ENCODE peak calls at places on chromosomes 11 and 22, in ten cellular contexts. S is cardiac muscle cell, A is AG04450, P is HFF-Myc, D is mucosa of descending colon, Q is pancreas, N is fibroblast of the aortic adventitia, M is tibial nerve, Y is cardiac fibroblast, V is fibroblast of pulmonary artery. X is an unnamed sample.

GRCh38 chr11:120272303-120272702 is 32.4 kb downstream of the POU2F3 start:
- DNase-seq in P (no peak), Y (peak), M (no peak), A (no peak), D (no peak), S (peak), N (peak), V (peak), Q (no peak), X (no peak)

GRCh38 chr11:9527481-9528140 is 45.9 kb upstream of the WEE1 start:
- DNase-seq in M (peak), P (no peak), V (peak), N (peak), A (peak), D (no peak), Q (no peak), Y (peak), S (peak), X (peak)

GRCh38 chr11:47345890-47346563 is 6.5 kb downstream of the MYBPC3 start:
- DNase-seq in Q (no peak), V (no peak), S (no peak), N (no peak), P (no peak), Y (no peak), D (no peak), A (no peak), M (no peak), X (no peak)

GRCh38 chr11:76233936-76234703 is 27.8 kb upstream of the WNT11 start:
- DNase-seq in N (peak), M (peak), Q (peak), S (peak), A (no peak), P (no peak), V (peak), D (peak), Y (peak), X (no peak)

GRCh38 chr11:97722065-97722464 is 1298.7 kb upstream of the CNTN5 start:
- DNase-seq in V (peak), M (no peak), N (peak), Q (no peak), Y (peak), A (peak), D (no peak), P (no peak), S (peak), X (peak)

GRCh38 chr11:47204633-47204989 is 10.2 kb upstream of the DDB2 start:
- DNase-seq in N (peak), Q (no peak), A (peak), V (peak), M (no peak), D (no peak), Y (peak), S (peak), P (no peak), X (no peak)

GRCh38 chr11:61927501-61927900 is 10.1 kb upstream of the RAB3IL1 start:
- DNase-seq in V (no peak), Y (no peak), A (no peak), Q (no peak), S (no peak), M (no peak), D (no peak), P (no peak), N (no peak), X (no peak)

GRCh38 chr11:57483570-57483934 is 23.2 kb downstream of the RTN4RL2 start:
- DNase-seq in M (no peak), P (no peak), V (no peak), Y (no peak), N (no peak), D (no peak), S (no peak), A (no peak), Q (peak), X (no peak)

GRCh38 chr11:120335596-120335927 is 651 bp upstream of the ARHGEF12 start:
- DNase-seq in Y (peak), N (peak), A (no peak), V (peak), M (no peak), Q (peak), D (no peak), S (peak), P (no peak), X (no peak)

GRCh38 chr11:109123811-109124787 is 297.9 kb upstream of the C11orf87 start:
- DNase-seq in A (no peak), P (no peak), V (peak), Q (peak), N (peak), M (no peak), Y (peak), S (peak), D (no peak), X (peak)

GRCh38 chr11:98940913-98941312 is 79.8 kb upstream of the CNTN5 start:
- DNase-seq in S (no peak), D (no peak), M (no peak), N (no peak), A (no peak), Y (no peak), V (no peak), Q (no peak), P (no peak), X (no peak)

GRCh38 chr11:43920598-43921419 is 21.6 kb upstream of the C11orf96 start:
- DNase-seq in D (no peak), P (peak), Q (no peak), M (peak), A (peak), V (peak), N (peak), Y (peak), S (peak), X (peak)

GRCh38 chr22:31243339-31244043 is 31.4 kb downstream of the LIMK2 start:
- DNase-seq in N (peak), M (no peak), A (no peak), D (no peak), V (peak), S (peak), Y (no peak), Q (no peak), P (no peak), X (no peak)

GRCh38 chr11:26649884-26650283 is 72.0 kb downstream of the SLC5A12 start:
- DNase-seq in A (peak), M (peak), D (peak), V (peak), N (peak), S (peak), Q (no peak), P (peak), Y (peak), X (peak)

GRCh38 chr22:21739828-21740377 is 4.3 kb upstream of the YPEL1 start:
- DNase-seq in Q (no peak), P (no peak), M (no peak), V (no peak), S (no peak), Y (no peak), D (no peak), A (no peak), N (no peak), X (no peak)

GRCh38 chr22:36415415-36416168 is 27.8 kb upstream of the MYH9 start:
- DNase-seq in A (no peak), P (peak), M (no peak), S (no peak), Y (no peak), D (no peak), Q (no peak), V (no peak), N (no peak), X (no peak)

GRCh38 chr11:133506023-133506422 is 26.3 kb downstream of the OPCML start:
- DNase-seq in S (no peak), M (no peak), Q (no peak), D (no peak), A (no peak), P (no peak), Y (no peak), N (no peak), V (no peak), X (no peak)

GRCh38 chr11:75270896-75271415 is 30.4 kb downstream of the TPBGL start:
- DNase-seq in N (peak), D (peak), M (no peak), A (no peak), P (no peak), Q (no peak), Y (no peak), S (no peak), V (peak), X (no peak)

GRCh38 chr22:24099661-24100060 is 81.6 kb upstream of the SUSD2 start:
- DNase-seq in S (no peak), Y (no peak), V (no peak), P (no peak), D (no peak), A (no peak), M (no peak), N (no peak), Q (no peak), X (no peak)

GRCh38 chr11:72307439-72307838 is 63.5 kb upstream of the PHOX2A start:
- DNase-seq in D (no peak), P (no peak), S (no peak), Q (no peak), V (no peak), A (no peak), N (no peak), M (no peak), Y (no peak), X (no peak)

GRCh38 chr11:106305458-106305857 is 228.0 kb downstream of the AASDHPPT start:
- DNase-seq in D (no peak), V (no peak), P (no peak), Q (no peak), M (no peak), S (no peak), Y (no peak), A (no peak), N (no peak), X (no peak)

GRCh38 chr11:69559181-69559580 is 77.7 kb downstream of the LINC01488 start:
- DNase-seq in P (no peak), M (no peak), Q (no peak), N (no peak), V (no peak), D (no peak), A (no peak), S (no peak), Y (no peak), X (no peak)

GRCh38 chr11:122032317-122032716 is 83.7 kb downstream of the BLID start:
- DNase-seq in D (no peak), S (peak), A (no peak), Q (no peak), P (peak), V (no peak), Y (peak), N (peak), M (peak), X (peak)

GRCh38 chr11:28581286-28582242 is 473.4 kb downstream of the METTL15 start:
- DNase-seq in M (no peak), D (no peak), Q (no peak), A (peak), P (no peak), S (peak), Y (peak), V (peak), N (peak), X (peak)

GRCh38 chr22:20889904-20890303 is 27.3 kb upstream of the CRKL start:
- DNase-seq in S (no peak), V (no peak), D (no peak), Y (no peak), M (no peak), A (no peak), Q (no peak), N (no peak), P (no peak), X (no peak)

GRCh38 chr11:71933141-71933933 is 4.5 kb downstream of the RNF121 start:
- DNase-seq in P (no peak), N (no peak), D (no peak), Q (no peak), A (no peak), Y (no peak), M (no peak), S (no peak), V (no peak), X (no peak)

GRCh38 chr11:48900131-48900800 is 83.4 kb downstream of the TRIM51G start:
- DNase-seq in D (no peak), A (no peak), Y (no peak), S (no peak), Q (peak), P (no peak), V (no peak), M (no peak), N (no peak), X (no peak)

GRCh38 chr11:61516675-61517516 is 8.3 kb downstream of the LRRC10B start:
- DNase-seq in D (peak), Y (peak), Q (peak), P (no peak), A (no peak), N (peak), M (peak), S (peak), V (peak), X (no peak)

GRCh38 chr22:23984430-23984829 is 4.5 kb downstream of the GSTT2 start:
- DNase-seq in V (peak), Y (peak), N (peak), P (peak), S (peak), Q (no peak), M (no peak), A (no peak), D (no peak), X (no peak)

GRCh38 chr11:19664896-19665548 is 47.6 kb upstream of the NAV2 start:
- DNase-seq in D (no peak), Y (peak), V (peak), S (peak), M (no peak), N (peak), P (no peak), Q (no peak), A (no peak), X (no peak)

GRCh38 chr11:128904872-128905344 is 13.8 kb downstream of the KCNJ5 start:
- DNase-seq in P (no peak), D (no peak), Q (peak), A (no peak), Y (no peak), S (no peak), V (no peak), N (peak), M (no peak), X (no peak)

GRCh38 chr11:82356316-82356715 is 377.3 kb downstream of the FAM181B start:
- DNase-seq in A (no peak), N (no peak), Q (peak), D (no peak), V (no peak), M (no peak), S (no peak), Y (no peak), P (no peak), X (no peak)

GRCh38 chr22:19871023-19871844 is 16.6 kb upstream of the GNB1L start:
- DNase-seq in V (no peak), A (no peak), N (no peak), S (no peak), Q (peak), Y (no peak), M (no peak), D (no peak), P (no peak), X (no peak)

GRCh38 chr22:23509571-23510302 is 70.4 kb downstream of the IGLL1 start:
- DNase-seq in Y (peak), D (no peak), Q (no peak), P (no peak), S (peak), V (peak), M (no peak), N (peak), A (no peak), X (peak)

GRCh38 chr11:113896156-113896879 is 8.3 kb upstream of the HTR3B start:
- DNase-seq in Q (no peak), V (peak), Y (peak), S (peak), M (peak), N (peak), P (no peak), A (no peak), D (peak), X (no peak)

GRCh38 chr11:27287205-27287604 is 75.8 kb downstream of the CCDC34 start:
- DNase-seq in A (no peak), P (no peak), V (no peak), M (no peak), S (no peak), N (no peak), D (no peak), Y (no peak), Q (no peak), X (no peak)

GRCh38 chr22:34866501-34867171 is 199.3 kb upstream of the ISX start:
- DNase-seq in N (peak), S (no peak), A (no peak), D (no peak), Q (no peak), V (no peak), Y (no peak), P (peak), M (no peak), X (no peak)

GRCh38 chr11:72075756-72076155 is 4.6 kb downstream of the NUMA1 start:
- DNase-seq in V (no peak), S (no peak), D (no peak), N (no peak), P (no peak), Q (no peak), A (no peak), Y (no peak), M (no peak), X (no peak)

GRCh38 chr22:47618180-47618579 is 855.7 kb downstream of the TBC1D22A start:
- DNase-seq in N (no peak), P (no peak), D (no peak), Q (no peak), S (no peak), V (no peak), M (no peak), Y (no peak), A (no peak), X (no peak)

DNA sequence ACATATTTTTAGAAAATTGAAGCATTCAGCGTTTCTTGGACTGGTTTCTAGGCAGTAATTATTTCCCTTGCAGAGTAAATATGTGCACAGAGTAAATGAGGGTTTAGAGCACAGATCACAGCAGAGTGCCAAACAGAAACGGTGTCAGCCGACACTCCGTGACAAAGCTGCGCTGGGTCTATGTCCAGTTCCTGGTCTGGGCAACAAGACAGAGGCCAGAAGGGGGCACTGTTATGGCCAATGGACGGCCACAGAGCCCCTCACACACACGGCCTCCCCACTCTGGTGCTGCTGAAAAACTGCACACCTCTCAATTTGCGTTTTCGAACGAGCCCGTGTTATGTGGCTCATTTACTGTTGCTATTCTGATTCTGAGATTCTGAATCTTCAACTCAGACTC is 180.7 kb downstream of the MPPED1 start:
- DNase-seq in Q (no peak), Y (peak), P (no peak), N (peak), A (no peak), D (no peak), V (peak), M (no peak), S (peak), X (no peak)
- TF ChIP-seq CTCF in Q (no peak), Y (no peak), P (no peak), N (peak), A (peak), D (no peak), V (peak), M (no peak), S (no peak), X (no peak)

GRCh38 chr11:64870176-64870892 is 8.1 kb downstream of the EHD1 start:
- DNase-seq in D (no peak), Y (peak), M (no peak), V (peak), S (peak), N (peak), P (no peak), A (no peak), Q (peak), X (no peak)

GRCh38 chr11:64872790-64873488 is 5.5 kb downstream of the EHD1 start:
- DNase-seq in D (no peak), S (no peak), Q (no peak), M (no peak), A (no peak), P (no peak), Y (no peak), N (no peak), V (no peak), X (no peak)

GRCh38 chr11:64868904-64869570 is 9.4 kb downstream of the EHD1 start:
- DNase-seq in V (peak), Y (peak), M (no peak), N (peak), S (peak), P (peak), A (peak), Q (peak), D (no peak), X (no peak)

GRCh38 chr11:64869571-64870175 is 8.7 kb downstream of the EHD1 start:
- DNase-seq in S (no peak), M (no peak), D (no peak), Y (no peak), A (no peak), V (no peak), Q (peak), P (no peak), N (no peak), X (no peak)

DNA sequence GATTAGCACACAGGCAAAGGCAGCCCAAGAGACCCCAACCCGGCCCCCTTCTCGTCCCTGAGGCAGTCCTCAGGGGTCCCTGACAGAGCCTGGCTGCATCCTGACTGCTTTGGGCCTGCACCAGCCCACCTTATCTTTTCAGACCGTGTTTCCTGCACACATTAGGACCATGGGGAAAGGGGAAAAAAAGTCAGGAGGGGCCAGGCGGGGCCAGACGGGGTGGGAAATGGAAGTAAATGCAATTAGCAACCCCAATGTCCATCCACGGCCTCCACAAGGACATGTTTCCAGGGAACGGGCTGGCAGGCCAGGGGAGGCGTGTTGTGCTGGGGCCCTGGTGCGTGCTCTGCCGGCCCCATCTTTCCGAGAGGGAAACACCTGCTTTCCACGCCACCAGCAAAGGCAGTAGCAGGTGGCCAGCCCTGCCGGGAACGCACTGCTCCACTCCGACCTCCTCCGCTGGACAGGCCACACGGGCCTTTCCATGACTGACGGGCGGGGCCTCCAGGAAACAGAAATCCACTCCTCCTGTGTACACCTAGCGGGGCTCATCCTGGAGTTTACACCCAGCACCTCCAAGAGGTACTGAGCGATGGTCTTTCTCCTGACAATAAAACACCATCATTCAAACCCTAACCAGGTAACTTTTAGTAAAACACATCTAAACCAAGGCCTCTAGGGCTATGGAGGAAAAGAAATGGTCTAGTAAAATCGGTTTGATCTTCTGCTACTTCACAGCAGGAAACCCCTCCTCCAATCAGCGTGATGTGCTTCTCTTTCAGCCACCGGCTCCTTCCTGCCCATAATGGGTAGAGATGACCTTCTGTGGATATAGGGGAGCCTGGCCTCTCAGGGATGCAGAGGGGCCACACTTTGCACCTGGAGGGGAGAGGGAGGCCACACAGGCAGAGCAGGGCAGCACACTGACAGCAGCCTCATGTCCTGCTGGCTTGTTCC is 7.2 kb downstream of the EHD1 start:
- DNase-seq in A (no peak), S (no peak), M (no peak), P (no peak), D (peak), V (no peak), Q (peak), Y (no peak), N (no peak), X (no peak)
- H3K4me3 ChIP-seq in A (no peak), S (no peak), M (no peak), P (no peak), D (no peak), V (no peak), Q (no peak), Y (no peak), N (no peak), X (peak)

GRCh38 chr22:39374191-39374590 is 24.4 kb downstream of the SYNGR1 start:
- DNase-seq in D (no peak), N (no peak), S (no peak), Y (no peak), A (no peak), P (no peak), M (no peak), Q (peak), V (no peak), X (no peak)
- TF ChIP-seq CTCF in D (no peak), N (no peak), S (no peak), Y (no peak), A (no peak), P (no peak), M (no peak), Q (no peak), V (no peak), X (no peak)

GRCh38 chr11:126588630-126589491 is 233.4 kb downstream of the ST3GAL4 start:
- DNase-seq in V (no peak), P (no peak), M (no peak), Q (no peak), N (no peak), S (no peak), D (no peak), Y (no peak), A (no peak), X (no peak)

GRCh38 chr11:126584028-126584427 is 228.5 kb downstream of the ST3GAL4 start:
- DNase-seq in N (no peak), D (no peak), M (no peak), P (no peak), V (no peak), Q (no peak), A (no peak), S (no peak), Y (no peak), X (no peak)

GRCh38 chr11:126585388-126586302 is 230.2 kb downstream of the ST3GAL4 start:
- DNase-seq in Y (peak), P (peak), M (peak), A (peak), S (peak), Q (peak), D (peak), V (peak), N (peak), X (peak)

GRCh38 chr11:126583594-126583993 is 228.1 kb downstream of the ST3GAL4 start:
- DNase-seq in V (no peak), Q (no peak), Y (no peak), N (no peak), D (no peak), P (no peak), A (no peak), S (no peak), M (no peak), X (no peak)

GRCh38 chr11:126586303-126586627 is 230.8 kb downstream of the ST3GAL4 start:
- DNase-seq in A (no peak), N (no peak), M (no peak), S (no peak), P (no peak), V (no peak), D (no peak), Q (no peak), Y (no peak), X (no peak)
- H3K4me3 ChIP-seq in A (no peak), N (peak), M (no peak), S (no peak), P (peak), V (no peak), D (no peak), Q (peak), Y (no peak), X (peak)